ENCODE peak calls at places on chromosomes 4 and X, in four cellular contexts. One of them, this sample, is unnamed.

GRCh38 chr4:94171616-94172015 is 36.0 kb upstream of the SMARCAD1 start:
- DNase-seq in mucosa of descending colon: no peak
- DNase-seq in NCI-H2171: no peak
- DNase-seq in DMS153: no peak
- DNase-seq in this sample: no peak

GRCh38 chr4:151114338-151114737 is 14.9 kb downstream of the RPS3A start:
- DNase-seq in DMS153: no peak
- DNase-seq in mucosa of descending colon: no peak
- DNase-seq in NCI-H2171: no peak
- DNase-seq in this sample: no peak

GRCh38 chr4:1050486-1051213 is 39.2 kb downstream of the FGFRL1 start:
- DNase-seq in DMS153: no peak
- DNase-seq in NCI-H2171: no peak
- DNase-seq in mucosa of descending colon: peak; percentile 49
- DNase-seq in this sample: no peak

GRCh38 chr4:25852105-25852504 is 10.7 kb downstream of the SEL1L3 start:
- DNase-seq in mucosa of descending colon: no peak
- DNase-seq in DMS153: no peak
- DNase-seq in NCI-H2171: no peak
- DNase-seq in this sample: no peak

GRCh38 chr4:36532670-36533373 is 251.4 kb downstream of the DTHD1 start:
- DNase-seq in DMS153: no peak
- DNase-seq in mucosa of descending colon: no peak
- DNase-seq in NCI-H2171: no peak
- DNase-seq in this sample: no peak

GRCh38 chrX:15334561-15334960 is 762 bp downstream of the PIGA start:
- DNase-seq in mucosa of descending colon: no peak
- DNase-seq in DMS153: no peak
- DNase-seq in NCI-H2171: no peak
- DNase-seq in this sample: no peak

GRCh38 chr4:181176306-181176705 is 1066.9 kb upstream of the TENM3 start:
- DNase-seq in NCI-H2171: no peak
- DNase-seq in DMS153: no peak
- DNase-seq in mucosa of descending colon: no peak
- DNase-seq in this sample: no peak

GRCh38 chr4:77149789-77150188 is 7.2 kb upstream of the CCNG2 start:
- DNase-seq in DMS153: no peak
- DNase-seq in mucosa of descending colon: no peak
- DNase-seq in NCI-H2171: no peak
- DNase-seq in this sample: no peak

GRCh38 chr4:154277164-154277563 is 214.4 kb downstream of the DCHS2 start:
- DNase-seq in mucosa of descending colon: no peak
- DNase-seq in DMS153: no peak
- DNase-seq in NCI-H2171: no peak
- DNase-seq in this sample: no peak

GRCh38 chrX:148416931-148417330 is 83.5 kb upstream of the AFF2 start:
- DNase-seq in NCI-H2171: no peak
- DNase-seq in DMS153: no peak
- DNase-seq in mucosa of descending colon: no peak
- DNase-seq in this sample: no peak

GRCh38 chr4:84681488-84682274 is 98.8 kb downstream of the CDS1 start:
- DNase-seq in DMS153: no peak
- DNase-seq in mucosa of descending colon: no peak
- DNase-seq in NCI-H2171: no peak
- DNase-seq in this sample: no peak

GRCh38 chr4:2823301-2823670 is 20.4 kb upstream of the ADD1 start:
- DNase-seq in DMS153: no peak
- DNase-seq in NCI-H2171: no peak
- DNase-seq in mucosa of descending colon: peak; percentile 41
- DNase-seq in this sample: no peak

GRCh38 chrX:47112316-47112954 is 32.1 kb downstream of the NDUFB11 start:
- DNase-seq in NCI-H2171: no peak
- DNase-seq in mucosa of descending colon: no peak
- DNase-seq in DMS153: no peak
- DNase-seq in this sample: no peak

GRCh38 chr4:2378898-2379297 is 39.5 kb downstream of the ZFYVE28 start:
- DNase-seq in DMS153: no peak
- DNase-seq in mucosa of descending colon: no peak
- DNase-seq in NCI-H2171: no peak
- DNase-seq in this sample: no peak

GRCh38 chr4:89109841-89110540 is 1.3 kb upstream of the TIGD2 start:
- DNase-seq in DMS153: no peak
- DNase-seq in mucosa of descending colon: no peak
- DNase-seq in NCI-H2171: no peak
- DNase-seq in this sample: peak; percentile 2

GRCh38 chr4:70927502-70928139 is 25.5 kb downstream of the MOB1B start:
- DNase-seq in DMS153: no peak
- DNase-seq in NCI-H2171: no peak
- DNase-seq in mucosa of descending colon: no peak
- DNase-seq in this sample: no peak

GRCh38 chr4:69568787-69569186 is 70.7 kb downstream of the UGT2A2 start:
- DNase-seq in NCI-H2171: no peak
- DNase-seq in DMS153: no peak
- DNase-seq in mucosa of descending colon: no peak
- DNase-seq in this sample: no peak

GRCh38 chr4:183838987-183839712 is 66.0 kb upstream of the STOX2 start:
- DNase-seq in NCI-H2171: no peak
- DNase-seq in DMS153: no peak
- DNase-seq in mucosa of descending colon: no peak
- DNase-seq in this sample: no peak

GRCh38 chrX:12673487-12673886 is 117.7 kb upstream of the PRPS2 start:
- DNase-seq in DMS153: no peak
- DNase-seq in mucosa of descending colon: no peak
- DNase-seq in NCI-H2171: no peak
- DNase-seq in this sample: no peak

GRCh38 chr4:26619784-26620183 is 35.9 kb downstream of the TBC1D19 start:
- DNase-seq in mucosa of descending colon: no peak
- DNase-seq in DMS153: no peak
- DNase-seq in NCI-H2171: no peak
- DNase-seq in this sample: no peak

GRCh38 chr4:23770011-23770410 is 119.8 kb downstream of the PPARGC1A start:
- DNase-seq in NCI-H2171: no peak
- DNase-seq in DMS153: no peak
- DNase-seq in mucosa of descending colon: no peak
- DNase-seq in this sample: no peak

GRCh38 chr4:83248486-83248885 is 36.1 kb downstream of the COQ2 start:
- DNase-seq in DMS153: no peak
- DNase-seq in NCI-H2171: no peak
- DNase-seq in mucosa of descending colon: no peak
- DNase-seq in this sample: no peak

GRCh38 chr4:24405356-24405755 is 179.0 kb downstream of the DHX15 start:
- DNase-seq in mucosa of descending colon: no peak
- DNase-seq in DMS153: no peak
- DNase-seq in NCI-H2171: no peak
- DNase-seq in this sample: no peak

GRCh38 chrX:15206306-15206705 is 63.6 kb downstream of the ASB9 start:
- DNase-seq in NCI-H2171: peak; percentile 21
- DNase-seq in DMS153: peak; percentile 77
- DNase-seq in mucosa of descending colon: no peak
- DNase-seq in this sample: peak; percentile 68

GRCh38 chrX:15816886-15817285 is 26.6 kb downstream of the ZRSR2 start:
- DNase-seq in NCI-H2171: no peak
- DNase-seq in mucosa of descending colon: no peak
- DNase-seq in DMS153: no peak
- DNase-seq in this sample: no peak

GRCh38 chrX:63275127-63275526 is 76.0 kb downstream of the SPIN4 start:
- DNase-seq in DMS153: no peak
- DNase-seq in mucosa of descending colon: no peak
- DNase-seq in NCI-H2171: no peak
- DNase-seq in this sample: no peak

GRCh38 chr4:69977582-69977981 is 12.1 kb upstream of the CSN2 start:
- DNase-seq in mucosa of descending colon: no peak
- DNase-seq in DMS153: no peak
- DNase-seq in NCI-H2171: no peak
- DNase-seq in this sample: no peak

GRCh38 chr4:83251074-83251835 is 33.3 kb downstream of the COQ2 start:
- DNase-seq in DMS153: no peak
- DNase-seq in NCI-H2171: no peak
- DNase-seq in mucosa of descending colon: no peak
- DNase-seq in this sample: no peak

GRCh38 chrX:135396109-135396508 is 25.6 kb upstream of the SMIM10L2A start:
- DNase-seq in DMS153: peak; percentile 33
- DNase-seq in NCI-H2171: no peak
- DNase-seq in mucosa of descending colon: no peak
- DNase-seq in this sample: no peak

GRCh38 chr4:168765726-168766125 is 244.3 kb downstream of the CBR4 start:
- DNase-seq in NCI-H2171: no peak
- DNase-seq in mucosa of descending colon: peak; percentile 66
- DNase-seq in DMS153: no peak
- DNase-seq in this sample: no peak

GRCh38 chr4:27288496-27288895 is 427.9 kb downstream of the STIM2 start:
- DNase-seq in DMS153: no peak
- DNase-seq in NCI-H2171: no peak
- DNase-seq in mucosa of descending colon: no peak
- DNase-seq in this sample: no peak

GRCh38 chr4:24054910-24055309 is 165.1 kb upstream of the PPARGC1A start:
- DNase-seq in DMS153: no peak
- DNase-seq in NCI-H2171: no peak
- DNase-seq in mucosa of descending colon: no peak
- DNase-seq in this sample: no peak

GRCh38 chr4:74283614-74284013 is 24.7 kb upstream of the EPGN start:
- DNase-seq in DMS153: no peak
- DNase-seq in NCI-H2171: no peak
- DNase-seq in mucosa of descending colon: no peak
- DNase-seq in this sample: no peak

GRCh38 chr4:16597829-16598228 is 300.6 kb downstream of the LDB2 start:
- DNase-seq in DMS153: no peak
- DNase-seq in mucosa of descending colon: no peak
- DNase-seq in NCI-H2171: no peak
- DNase-seq in this sample: no peak

GRCh38 chrX:24506082-24506481 is 41.0 kb downstream of the PDK3 start:
- DNase-seq in DMS153: no peak
- DNase-seq in mucosa of descending colon: no peak
- DNase-seq in NCI-H2171: no peak
- DNase-seq in this sample: no peak